ENCODE peak calls at places on chromosomes 7 and 10, in six cellular contexts. One of them, this sample, is unnamed.

GRCh38 chr7:25069900-25070443 is 55.1 kb downstream of the CYCS start:
- DNase-seq in NCI-H1105: peak
- DNase-seq in IMR-90: peak
- DNase-seq in stimulated activated CD4-positive, alpha-beta T cell treated with anti-CD3 and anti-CD28 coated beads, Interleukin-2, amount 100 ng/mL, for 48 hours: peak
- DNase-seq in Daoy: peak
- DNase-seq in nephron progenitor cell: peak
- DNase-seq in this sample: peak

GRCh38 chr10:132714096-132714721 is 71.7 kb downstream of the NKX6-2 start:
- DNase-seq in NCI-H1105: no peak
- DNase-seq in IMR-90: no peak
- DNase-seq in stimulated activated CD4-positive, alpha-beta T cell treated with anti-CD3 and anti-CD28 coated beads, Interleukin-2, amount 100 ng/mL, for 48 hours: no peak
- DNase-seq in Daoy: no peak
- DNase-seq in nephron progenitor cell: peak
- DNase-seq in this sample: peak

GRCh38 chr10:92891885-92892705 is 43.8 kb downstream of the EXOC6 start:
- DNase-seq in NCI-H1105: no peak
- DNase-seq in IMR-90: peak
- DNase-seq in stimulated activated CD4-positive, alpha-beta T cell treated with anti-CD3 and anti-CD28 coated beads, Interleukin-2, amount 100 ng/mL, for 48 hours: no peak
- DNase-seq in Daoy: peak
- DNase-seq in nephron progenitor cell: no peak
- DNase-seq in this sample: peak

GRCh38 chr10:48249004-48249762 is 25.3 kb downstream of the FRMPD2 start:
- DNase-seq in NCI-H1105: no peak
- DNase-seq in IMR-90: no peak
- DNase-seq in stimulated activated CD4-positive, alpha-beta T cell treated with anti-CD3 and anti-CD28 coated beads, Interleukin-2, amount 100 ng/mL, for 48 hours: no peak
- DNase-seq in Daoy: no peak
- DNase-seq in nephron progenitor cell: no peak
- DNase-seq in this sample: no peak

GRCh38 chr7:107150375-107151073 is 18.3 kb upstream of the HBP1 start:
- DNase-seq in NCI-H1105: peak
- DNase-seq in IMR-90: peak
- DNase-seq in stimulated activated CD4-positive, alpha-beta T cell treated with anti-CD3 and anti-CD28 coated beads, Interleukin-2, amount 100 ng/mL, for 48 hours: peak
- DNase-seq in Daoy: peak
- DNase-seq in nephron progenitor cell: peak
- DNase-seq in this sample: peak

GRCh38 chr10:92157374-92157773 is 133.5 kb downstream of the CPEB3 start:
- DNase-seq in NCI-H1105: no peak
- DNase-seq in IMR-90: no peak
- DNase-seq in stimulated activated CD4-positive, alpha-beta T cell treated with anti-CD3 and anti-CD28 coated beads, Interleukin-2, amount 100 ng/mL, for 48 hours: no peak
- DNase-seq in Daoy: no peak
- DNase-seq in nephron progenitor cell: no peak
- DNase-seq in this sample: no peak

GRCh38 chr10:124152139-124152780 is 58.9 kb upstream of the CHST15 start:
- DNase-seq in NCI-H1105: no peak
- DNase-seq in IMR-90: peak
- DNase-seq in stimulated activated CD4-positive, alpha-beta T cell treated with anti-CD3 and anti-CD28 coated beads, Interleukin-2, amount 100 ng/mL, for 48 hours: no peak
- DNase-seq in Daoy: peak
- DNase-seq in nephron progenitor cell: no peak
- DNase-seq in this sample: peak

GRCh38 chr10:73910401-73910763 is 550 bp upstream of the PLAU start:
- DNase-seq in NCI-H1105: no peak
- DNase-seq in IMR-90: peak
- DNase-seq in stimulated activated CD4-positive, alpha-beta T cell treated with anti-CD3 and anti-CD28 coated beads, Interleukin-2, amount 100 ng/mL, for 48 hours: no peak
- DNase-seq in Daoy: peak
- DNase-seq in nephron progenitor cell: no peak
- DNase-seq in this sample: no peak

GRCh38 chr7:41696323-41696916 is 6.5 kb downstream of the INHBA start:
- DNase-seq in NCI-H1105: peak
- DNase-seq in IMR-90: peak
- DNase-seq in stimulated activated CD4-positive, alpha-beta T cell treated with anti-CD3 and anti-CD28 coated beads, Interleukin-2, amount 100 ng/mL, for 48 hours: peak
- DNase-seq in Daoy: peak
- DNase-seq in nephron progenitor cell: peak
- DNase-seq in this sample: peak

GRCh38 chr10:51524041-51524440 is 175.4 kb downstream of the CSTF2T start:
- DNase-seq in NCI-H1105: no peak
- DNase-seq in IMR-90: peak
- DNase-seq in stimulated activated CD4-positive, alpha-beta T cell treated with anti-CD3 and anti-CD28 coated beads, Interleukin-2, amount 100 ng/mL, for 48 hours: no peak
- DNase-seq in Daoy: no peak
- DNase-seq in nephron progenitor cell: no peak
- DNase-seq in this sample: no peak

GRCh38 chr7:149598721-149599308 is 101.2 kb upstream of the ZNF746 start:
- DNase-seq in NCI-H1105: no peak
- DNase-seq in IMR-90: peak
- DNase-seq in stimulated activated CD4-positive, alpha-beta T cell treated with anti-CD3 and anti-CD28 coated beads, Interleukin-2, amount 100 ng/mL, for 48 hours: no peak
- DNase-seq in Daoy: peak
- DNase-seq in nephron progenitor cell: no peak
- DNase-seq in this sample: peak

GRCh38 chr7:36777062-36777461 is 52.8 kb upstream of the AOAH start:
- DNase-seq in NCI-H1105: no peak
- DNase-seq in IMR-90: no peak
- DNase-seq in stimulated activated CD4-positive, alpha-beta T cell treated with anti-CD3 and anti-CD28 coated beads, Interleukin-2, amount 100 ng/mL, for 48 hours: no peak
- DNase-seq in Daoy: no peak
- DNase-seq in nephron progenitor cell: no peak
- DNase-seq in this sample: no peak

GRCh38 chr10:787933-788651 is 98.6 kb upstream of the DIP2C start:
- DNase-seq in NCI-H1105: no peak
- DNase-seq in IMR-90: peak
- DNase-seq in stimulated activated CD4-positive, alpha-beta T cell treated with anti-CD3 and anti-CD28 coated beads, Interleukin-2, amount 100 ng/mL, for 48 hours: no peak
- DNase-seq in Daoy: peak
- DNase-seq in nephron progenitor cell: no peak
- DNase-seq in this sample: peak

GRCh38 chr10:3784510-3785250 is at the start of gene KLF6:
- DNase-seq in NCI-H1105: no peak
- DNase-seq in IMR-90: peak
- DNase-seq in stimulated activated CD4-positive, alpha-beta T cell treated with anti-CD3 and anti-CD28 coated beads, Interleukin-2, amount 100 ng/mL, for 48 hours: peak
- DNase-seq in Daoy: no peak
- DNase-seq in nephron progenitor cell: no peak
- DNase-seq in this sample: no peak

GRCh38 chr10:76033457-76034196 is 602.2 kb downstream of the LRMDA start:
- DNase-seq in NCI-H1105: no peak
- DNase-seq in IMR-90: peak
- DNase-seq in stimulated activated CD4-positive, alpha-beta T cell treated with anti-CD3 and anti-CD28 coated beads, Interleukin-2, amount 100 ng/mL, for 48 hours: no peak
- DNase-seq in Daoy: no peak
- DNase-seq in nephron progenitor cell: no peak
- DNase-seq in this sample: peak

GRCh38 chr10:43644252-43644651 is 4.4 kb downstream of the ZNF32 start:
- DNase-seq in NCI-H1105: no peak
- DNase-seq in IMR-90: peak
- DNase-seq in stimulated activated CD4-positive, alpha-beta T cell treated with anti-CD3 and anti-CD28 coated beads, Interleukin-2, amount 100 ng/mL, for 48 hours: no peak
- DNase-seq in Daoy: no peak
- DNase-seq in nephron progenitor cell: no peak
- DNase-seq in this sample: no peak

GRCh38 chr10:132294561-132295320 is 13.0 kb downstream of the STK32C start:
- DNase-seq in NCI-H1105: peak
- DNase-seq in IMR-90: no peak
- DNase-seq in stimulated activated CD4-positive, alpha-beta T cell treated with anti-CD3 and anti-CD28 coated beads, Interleukin-2, amount 100 ng/mL, for 48 hours: no peak
- DNase-seq in Daoy: no peak
- DNase-seq in nephron progenitor cell: peak
- DNase-seq in this sample: no peak

GRCh38 chr7:3179456-3179855 is 121.6 kb upstream of the SDK1 start:
- DNase-seq in NCI-H1105: no peak
- DNase-seq in IMR-90: no peak
- DNase-seq in stimulated activated CD4-positive, alpha-beta T cell treated with anti-CD3 and anti-CD28 coated beads, Interleukin-2, amount 100 ng/mL, for 48 hours: no peak
- DNase-seq in Daoy: no peak
- DNase-seq in nephron progenitor cell: no peak
- DNase-seq in this sample: no peak

GRCh38 chr7:92478095-92478494 is 349 bp upstream of the ERVW-1 start:
- DNase-seq in NCI-H1105: no peak
- DNase-seq in IMR-90: no peak
- DNase-seq in stimulated activated CD4-positive, alpha-beta T cell treated with anti-CD3 and anti-CD28 coated beads, Interleukin-2, amount 100 ng/mL, for 48 hours: no peak
- DNase-seq in Daoy: no peak
- DNase-seq in nephron progenitor cell: no peak
- DNase-seq in this sample: no peak

GRCh38 chr7:75716992-75717626 is 21.6 kb downstream of the HIP1 start:
- DNase-seq in NCI-H1105: no peak
- DNase-seq in IMR-90: peak
- DNase-seq in stimulated activated CD4-positive, alpha-beta T cell treated with anti-CD3 and anti-CD28 coated beads, Interleukin-2, amount 100 ng/mL, for 48 hours: no peak
- DNase-seq in Daoy: peak
- DNase-seq in nephron progenitor cell: no peak
- DNase-seq in this sample: no peak

GRCh38 chr7:12434012-12434642 is 30.5 kb upstream of the VWDE start:
- DNase-seq in NCI-H1105: no peak
- DNase-seq in IMR-90: no peak
- DNase-seq in stimulated activated CD4-positive, alpha-beta T cell treated with anti-CD3 and anti-CD28 coated beads, Interleukin-2, amount 100 ng/mL, for 48 hours: no peak
- DNase-seq in Daoy: no peak
- DNase-seq in nephron progenitor cell: no peak
- DNase-seq in this sample: no peak

GRCh38 chr10:103062854-103063642 is 130.0 kb downstream of the NT5C2 start:
- DNase-seq in NCI-H1105: no peak
- DNase-seq in IMR-90: no peak
- DNase-seq in stimulated activated CD4-positive, alpha-beta T cell treated with anti-CD3 and anti-CD28 coated beads, Interleukin-2, amount 100 ng/mL, for 48 hours: no peak
- DNase-seq in Daoy: peak
- DNase-seq in nephron progenitor cell: no peak
- DNase-seq in this sample: no peak

GRCh38 chr7:135111379-135111778 is 36.5 kb upstream of the TMEM140 start:
- DNase-seq in NCI-H1105: no peak
- DNase-seq in IMR-90: no peak
- DNase-seq in stimulated activated CD4-positive, alpha-beta T cell treated with anti-CD3 and anti-CD28 coated beads, Interleukin-2, amount 100 ng/mL, for 48 hours: no peak
- DNase-seq in Daoy: no peak
- DNase-seq in nephron progenitor cell: no peak
- DNase-seq in this sample: no peak

GRCh38 chr7:65731562-65732035 is 141.3 kb upstream of the VKORC1L1 start:
- DNase-seq in NCI-H1105: peak
- DNase-seq in IMR-90: no peak
- DNase-seq in stimulated activated CD4-positive, alpha-beta T cell treated with anti-CD3 and anti-CD28 coated beads, Interleukin-2, amount 100 ng/mL, for 48 hours: peak
- DNase-seq in Daoy: no peak
- DNase-seq in nephron progenitor cell: peak
- DNase-seq in this sample: no peak

GRCh38 chr7:73893342-73894101 is 32.6 kb downstream of the TMEM270 start:
- DNase-seq in NCI-H1105: no peak
- DNase-seq in IMR-90: peak
- DNase-seq in stimulated activated CD4-positive, alpha-beta T cell treated with anti-CD3 and anti-CD28 coated beads, Interleukin-2, amount 100 ng/mL, for 48 hours: no peak
- DNase-seq in Daoy: peak
- DNase-seq in nephron progenitor cell: no peak
- DNase-seq in this sample: no peak

GRCh38 chr10:48929413-48929990 is 10.1 kb downstream of the LRRC18 start:
- DNase-seq in NCI-H1105: no peak
- DNase-seq in IMR-90: no peak
- DNase-seq in stimulated activated CD4-positive, alpha-beta T cell treated with anti-CD3 and anti-CD28 coated beads, Interleukin-2, amount 100 ng/mL, for 48 hours: no peak
- DNase-seq in Daoy: no peak
- DNase-seq in nephron progenitor cell: no peak
- DNase-seq in this sample: no peak

GRCh38 chr10:55091691-55092328 is 290.8 kb upstream of the PCDH15 start:
- DNase-seq in NCI-H1105: no peak
- DNase-seq in IMR-90: peak
- DNase-seq in stimulated activated CD4-positive, alpha-beta T cell treated with anti-CD3 and anti-CD28 coated beads, Interleukin-2, amount 100 ng/mL, for 48 hours: no peak
- DNase-seq in Daoy: no peak
- DNase-seq in nephron progenitor cell: peak
- DNase-seq in this sample: peak

GRCh38 chr10:14889318-14889717 is 10.7 kb downstream of the SUV39H2 start:
- DNase-seq in NCI-H1105: no peak
- DNase-seq in IMR-90: no peak
- DNase-seq in stimulated activated CD4-positive, alpha-beta T cell treated with anti-CD3 and anti-CD28 coated beads, Interleukin-2, amount 100 ng/mL, for 48 hours: no peak
- DNase-seq in Daoy: no peak
- DNase-seq in nephron progenitor cell: no peak
- DNase-seq in this sample: no peak

GRCh38 chr7:3937146-3937545 is 636.1 kb downstream of the SDK1 start:
- DNase-seq in NCI-H1105: no peak
- DNase-seq in IMR-90: no peak
- DNase-seq in stimulated activated CD4-positive, alpha-beta T cell treated with anti-CD3 and anti-CD28 coated beads, Interleukin-2, amount 100 ng/mL, for 48 hours: no peak
- DNase-seq in Daoy: no peak
- DNase-seq in nephron progenitor cell: no peak
- DNase-seq in this sample: no peak

GRCh38 chr10:71302874-71303568 is 16.0 kb upstream of the SLC29A3 start:
- DNase-seq in NCI-H1105: peak
- DNase-seq in IMR-90: peak
- DNase-seq in stimulated activated CD4-positive, alpha-beta T cell treated with anti-CD3 and anti-CD28 coated beads, Interleukin-2, amount 100 ng/mL, for 48 hours: no peak
- DNase-seq in Daoy: peak
- DNase-seq in nephron progenitor cell: no peak
- DNase-seq in this sample: peak

GRCh38 chr7:117386125-117386709 is 41.1 kb downstream of the ASZ1 start:
- DNase-seq in NCI-H1105: no peak
- DNase-seq in IMR-90: peak
- DNase-seq in stimulated activated CD4-positive, alpha-beta T cell treated with anti-CD3 and anti-CD28 coated beads, Interleukin-2, amount 100 ng/mL, for 48 hours: no peak
- DNase-seq in Daoy: peak
- DNase-seq in nephron progenitor cell: no peak
- DNase-seq in this sample: no peak

GRCh38 chr7:1970895-1971294 is 261.9 kb downstream of the MAD1L1 start:
- DNase-seq in NCI-H1105: no peak
- DNase-seq in IMR-90: no peak
- DNase-seq in stimulated activated CD4-positive, alpha-beta T cell treated with anti-CD3 and anti-CD28 coated beads, Interleukin-2, amount 100 ng/mL, for 48 hours: no peak
- DNase-seq in Daoy: no peak
- DNase-seq in nephron progenitor cell: no peak
- DNase-seq in this sample: no peak

GRCh38 chr7:156545989-156546388 is 94.6 kb upstream of the RNF32 start:
- DNase-seq in NCI-H1105: no peak
- DNase-seq in IMR-90: no peak
- DNase-seq in stimulated activated CD4-positive, alpha-beta T cell treated with anti-CD3 and anti-CD28 coated beads, Interleukin-2, amount 100 ng/mL, for 48 hours: no peak
- DNase-seq in Daoy: no peak
- DNase-seq in nephron progenitor cell: no peak
- DNase-seq in this sample: no peak

GRCh38 chr10:42872865-42873435 is 90.4 kb downstream of the BMS1 start:
- DNase-seq in NCI-H1105: no peak
- DNase-seq in IMR-90: no peak
- DNase-seq in stimulated activated CD4-positive, alpha-beta T cell treated with anti-CD3 and anti-CD28 coated beads, Interleukin-2, amount 100 ng/mL, for 48 hours: no peak
- DNase-seq in Daoy: no peak
- DNase-seq in nephron progenitor cell: no peak
- DNase-seq in this sample: no peak

GRCh38 chr10:97685395-97685958 is 1.6 kb downstream of the AVPI1 start:
- DNase-seq in NCI-H1105: no peak
- DNase-seq in IMR-90: peak
- DNase-seq in stimulated activated CD4-positive, alpha-beta T cell treated with anti-CD3 and anti-CD28 coated beads, Interleukin-2, amount 100 ng/mL, for 48 hours: no peak
- DNase-seq in Daoy: peak
- DNase-seq in nephron progenitor cell: no peak
- DNase-seq in this sample: no peak

This sample was measured in astrocyte of the cerebellum.